ENCODE peak calls at places on chromosomes 11 and 22, in eight cellular contexts. L is left ventricle myocardium inferior; P is CD8-positive, alpha-beta T cell; N is PC-9; K is GM23338; A is Karpas-422; T is heart left ventricle; U is dorsolateral prefrontal cortex. D is an unnamed sample.

GRCh38 chr11:2575611-2576051 is 124.2 kb downstream of the KCNQ1OT1 start:
- DNase-seq in L (peak), P (no peak), N (no peak), K (no peak), A (no peak), T (peak), U (no peak), D (no peak)

GRCh38 chr11:134561348-134561720 is 149.3 kb upstream of the B3GAT1 start:
- DNase-seq in L (no peak), P (no peak), N (no peak), K (no peak), A (no peak), T (no peak), U (no peak), D (no peak)

GRCh38 chr11:102400603-102401002 is 52.0 kb downstream of the TMEM123 start:
- DNase-seq in L (no peak), P (no peak), N (no peak), K (no peak), A (no peak), T (no peak), U (no peak), D (no peak)

GRCh38 chr11:123239371-123240150 is 44.5 kb upstream of the CLMP start:
- DNase-seq in L (no peak), P (no peak), N (no peak), K (no peak), A (no peak), T (no peak), U (no peak), D (no peak)

GRCh38 chr11:37712246-37712645 is 1114.2 kb upstream of the RAG2 start:
- DNase-seq in L (no peak), P (no peak), N (no peak), K (peak), A (no peak), T (no peak), U (no peak), D (no peak)

GRCh38 chr11:71558996-71559395 is 6.4 kb upstream of the KRTAP5-10 start:
- DNase-seq in L (no peak), P (no peak), N (no peak), K (no peak), A (no peak), T (no peak), U (no peak), D (no peak)

GRCh38 chr22:36467042-36467810 is 14.2 kb downstream of the TXN2 start:
- DNase-seq in L (peak), P (no peak), N (peak), K (no peak), A (no peak), T (peak), U (no peak), D (no peak)

GRCh38 chr11:65119670-65119995 is 2.1 kb upstream of the ZNHIT2 start:
- DNase-seq in L (no peak), P (no peak), N (no peak), K (no peak), A (peak), T (no peak), U (no peak), D (no peak)

GRCh38 chr11:118625976-118626375 is 18.6 kb downstream of the PHLDB1 start:
- DNase-seq in L (no peak), P (no peak), N (no peak), K (peak), A (no peak), T (peak), U (no peak), D (no peak)

GRCh38 chr11:126716456-126717083 is 284.0 kb downstream of the KIRREL3 start:
- DNase-seq in L (no peak), P (no peak), N (peak), K (peak), A (peak), T (no peak), U (peak), D (no peak)

GRCh38 chr22:38239101-38239761 is 33.6 kb downstream of the TMEM184B start:
- DNase-seq in L (no peak), P (no peak), N (peak), K (no peak), A (no peak), T (no peak), U (peak), D (peak)

GRCh38 chr22:42993651-42994275 is 21.2 kb downstream of the PACSIN2 start:
- DNase-seq in L (no peak), P (no peak), N (no peak), K (no peak), A (no peak), T (no peak), U (no peak), D (no peak)

GRCh38 chr22:37282385-37282677 is at the start of gene CYTH4:
- DNase-seq in L (peak), P (peak), N (peak), K (no peak), A (peak), T (peak), U (no peak), D (no peak)

GRCh38 chr11:93604276-93604675 is 57.2 kb upstream of the CEP295 start:
- DNase-seq in L (no peak), P (no peak), N (no peak), K (no peak), A (no peak), T (no peak), U (no peak), D (no peak)

GRCh38 chr11:68686486-68686885 is 2.1 kb downstream of the GAL start:
- DNase-seq in L (no peak), P (no peak), N (no peak), K (no peak), A (no peak), T (no peak), U (no peak), D (no peak)

DNA sequence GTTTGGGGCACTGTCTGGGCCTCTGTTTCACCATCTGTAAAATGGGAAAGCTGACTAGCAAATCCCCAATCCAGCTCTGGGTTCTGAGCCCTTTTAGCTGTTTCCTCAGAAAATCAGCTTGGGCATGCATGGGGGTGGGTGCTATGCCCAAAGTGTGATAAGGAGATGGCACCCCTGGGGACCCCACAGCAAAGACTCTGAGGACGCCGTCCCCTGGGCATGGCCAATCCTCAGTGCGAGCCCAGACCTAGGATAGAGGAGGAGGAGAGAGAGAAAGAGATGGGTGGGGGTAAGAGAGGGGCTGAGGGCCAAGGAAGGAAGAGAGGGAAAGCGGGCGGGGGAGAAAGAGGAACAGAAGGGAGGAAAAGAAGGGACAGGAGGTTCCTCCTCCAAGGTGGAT is 31.8 kb downstream of the TPBGL start:
- DNase-seq in L (no peak), P (no peak), N (no peak), K (no peak), A (no peak), T (peak), U (peak), D (no peak)
- H3K27ac ChIP-seq in L (no peak), P (peak), N (no peak), K (no peak), A (no peak), T (no peak), U (no peak), D (no peak)

GRCh38 chr11:27397619-27398412 is 34.8 kb upstream of the CCDC34 start:
- DNase-seq in L (no peak), P (no peak), N (no peak), K (no peak), A (no peak), T (no peak), U (no peak), D (no peak)
- H3K27ac ChIP-seq in L (no peak), P (no peak), N (no peak), K (no peak), A (no peak), T (no peak), U (no peak), D (no peak)

GRCh38 chr11:114168086-114168448 is 108.6 kb downstream of the ZBTB16 start:
- DNase-seq in L (no peak), P (no peak), N (no peak), K (no peak), A (no peak), T (no peak), U (no peak), D (no peak)

GRCh38 chr11:114166897-114167323 is 107.4 kb downstream of the ZBTB16 start:
- DNase-seq in L (no peak), P (no peak), N (peak), K (no peak), A (no peak), T (no peak), U (no peak), D (peak)

GRCh38 chr11:114167355-114168085 is 108.0 kb downstream of the ZBTB16 start:
- DNase-seq in L (no peak), P (no peak), N (no peak), K (no peak), A (no peak), T (no peak), U (no peak), D (no peak)

GRCh38 chr11:114165326-114166230 is 106.1 kb downstream of the ZBTB16 start:
- DNase-seq in L (no peak), P (no peak), N (no peak), K (no peak), A (no peak), T (no peak), U (no peak), D (no peak)

DNA sequence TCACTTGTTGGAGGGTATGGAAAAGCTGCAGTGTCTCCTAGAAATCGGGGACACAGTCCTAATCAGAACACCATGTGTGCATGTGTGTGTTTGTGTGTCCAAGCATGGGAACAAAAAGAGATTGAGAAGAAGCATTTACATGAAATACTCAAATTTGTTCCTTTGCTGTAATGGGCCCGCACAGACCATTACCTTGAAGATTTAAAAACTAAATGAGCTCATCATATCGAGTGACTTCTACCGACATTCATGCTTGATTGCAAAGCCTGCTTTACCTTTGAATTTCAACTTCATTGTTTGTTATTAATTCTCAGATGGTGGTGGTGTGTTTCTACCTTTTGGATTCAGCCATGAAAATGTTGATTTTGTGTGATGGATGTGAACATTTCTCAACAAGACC is 106.9 kb downstream of the ZBTB16 start:
- DNase-seq in L (no peak), P (no peak), N (no peak), K (no peak), A (no peak), T (no peak), U (no peak), D (no peak)
- H3K27ac ChIP-seq in L (peak), P (no peak), N (no peak), K (no peak), A (no peak), T (peak), U (peak), D (no peak)

GRCh38 chr11:74570266-74571061 is 21.9 kb upstream of the POLD3 start:
- DNase-seq in L (no peak), P (no peak), N (peak), K (peak), A (peak), T (peak), U (no peak), D (no peak)
- H3K27ac ChIP-seq in L (no peak), P (no peak), N (no peak), K (no peak), A (no peak), T (no peak), U (no peak), D (no peak)

D was measured in epithelial cell of prostate.